ENCODE peak calls at places on chromosomes 11 and 22, in four cellular contexts. One of them, this sample, is unnamed.

GRCh38 chr22:50481440-50482106 is at the start of gene ADM2:
- DNase-seq in prostate gland: peak
- DNase-seq in CD8-positive, alpha-beta T cell: no peak
- DNase-seq in HL-60: no peak
- DNase-seq in this sample: no peak

GRCh38 chr11:76745059-76745376 is 38.1 kb upstream of the TSKU start:
- DNase-seq in prostate gland: no peak
- DNase-seq in CD8-positive, alpha-beta T cell: no peak
- DNase-seq in HL-60: no peak
- DNase-seq in this sample: no peak

GRCh38 chr11:14029971-14030531 is 67.5 kb downstream of the SPON1 start:
- DNase-seq in prostate gland: peak
- DNase-seq in CD8-positive, alpha-beta T cell: no peak
- DNase-seq in HL-60: no peak
- DNase-seq in this sample: no peak

GRCh38 chr11:103112364-103112763 is 3.1 kb downstream of the DYNC2H1 start:
- DNase-seq in prostate gland: no peak
- DNase-seq in CD8-positive, alpha-beta T cell: no peak
- DNase-seq in HL-60: no peak
- DNase-seq in this sample: no peak

GRCh38 chr22:49015459-49015858 is 812.2 kb downstream of the BRD1 start:
- DNase-seq in prostate gland: no peak
- DNase-seq in CD8-positive, alpha-beta T cell: no peak
- DNase-seq in HL-60: no peak
- DNase-seq in this sample: no peak

GRCh38 chr11:43947815-43948214 is 5.4 kb downstream of the C11orf96 start:
- DNase-seq in prostate gland: no peak
- DNase-seq in CD8-positive, alpha-beta T cell: no peak
- DNase-seq in HL-60: no peak
- DNase-seq in this sample: no peak

GRCh38 chr11:64376071-64376470 is 17.1 kb downstream of the RPS6KA4 start:
- DNase-seq in prostate gland: no peak
- DNase-seq in CD8-positive, alpha-beta T cell: no peak
- DNase-seq in HL-60: no peak
- DNase-seq in this sample: no peak

GRCh38 chr11:2084721-2085120 is 54.5 kb downstream of the IGF2 start:
- DNase-seq in prostate gland: peak
- DNase-seq in CD8-positive, alpha-beta T cell: no peak
- DNase-seq in HL-60: no peak
- DNase-seq in this sample: peak

GRCh38 chr11:43943931-43944751 is 1.7 kb downstream of the C11orf96 start:
- DNase-seq in prostate gland: no peak
- DNase-seq in CD8-positive, alpha-beta T cell: no peak
- DNase-seq in HL-60: no peak
- DNase-seq in this sample: no peak

GRCh38 chr11:115153731-115154354 is 350.4 kb downstream of the CADM1 start:
- DNase-seq in prostate gland: no peak
- DNase-seq in CD8-positive, alpha-beta T cell: no peak
- DNase-seq in HL-60: no peak
- DNase-seq in this sample: no peak

GRCh38 chr22:37643225-37643847 is 3.9 kb downstream of the SH3BP1 start:
- DNase-seq in prostate gland: peak
- DNase-seq in CD8-positive, alpha-beta T cell: peak
- DNase-seq in HL-60: peak
- DNase-seq in this sample: peak

GRCh38 chr22:45468872-45469572 is 33.7 kb upstream of the FBLN1 start:
- DNase-seq in prostate gland: no peak
- DNase-seq in CD8-positive, alpha-beta T cell: no peak
- DNase-seq in HL-60: no peak
- DNase-seq in this sample: no peak

GRCh38 chr11:2273311-2273710 is 2.9 kb upstream of the ASCL2 start:
- DNase-seq in prostate gland: no peak
- DNase-seq in CD8-positive, alpha-beta T cell: no peak
- DNase-seq in HL-60: no peak
- DNase-seq in this sample: no peak

GRCh38 chr11:16195659-16196058 is 160.7 kb downstream of the SOX6 start:
- DNase-seq in prostate gland: no peak
- DNase-seq in CD8-positive, alpha-beta T cell: no peak
- DNase-seq in HL-60: no peak
- DNase-seq in this sample: no peak

GRCh38 chr11:106012744-106013143 is 9.3 kb downstream of the MSANTD4 start:
- DNase-seq in prostate gland: no peak
- DNase-seq in CD8-positive, alpha-beta T cell: no peak
- DNase-seq in HL-60: no peak
- DNase-seq in this sample: peak

GRCh38 chr11:85886089-85887056 is 31.2 kb downstream of the CCDC83 start:
- DNase-seq in prostate gland: no peak
- DNase-seq in CD8-positive, alpha-beta T cell: no peak
- DNase-seq in HL-60: no peak
- DNase-seq in this sample: no peak

GRCh38 chr11:134643519-134644042 is 231.5 kb upstream of the B3GAT1 start:
- DNase-seq in prostate gland: no peak
- DNase-seq in CD8-positive, alpha-beta T cell: no peak
- DNase-seq in HL-60: no peak
- DNase-seq in this sample: no peak

GRCh38 chr22:17865183-17866055 is 91.2 kb upstream of the BID start:
- DNase-seq in prostate gland: no peak
- DNase-seq in CD8-positive, alpha-beta T cell: no peak
- DNase-seq in HL-60: no peak
- DNase-seq in this sample: no peak

GRCh38 chr22:25350551-25350971 is 131.1 kb downstream of the CRYBB2 start:
- DNase-seq in prostate gland: no peak
- DNase-seq in CD8-positive, alpha-beta T cell: no peak
- DNase-seq in HL-60: no peak
- DNase-seq in this sample: no peak

GRCh38 chr11:57387284-57388030 is 3.0 kb downstream of the PRG2 start:
- DNase-seq in prostate gland: no peak
- DNase-seq in CD8-positive, alpha-beta T cell: no peak
- DNase-seq in HL-60: peak
- DNase-seq in this sample: peak

GRCh38 chr11:69546735-69547370 is 65.4 kb downstream of the LINC01488 start:
- DNase-seq in prostate gland: no peak
- DNase-seq in CD8-positive, alpha-beta T cell: no peak
- DNase-seq in HL-60: no peak
- DNase-seq in this sample: no peak

GRCh38 chr11:60336767-60337391 is 9.8 kb downstream of the MS4A6E start:
- DNase-seq in prostate gland: no peak
- DNase-seq in CD8-positive, alpha-beta T cell: no peak
- DNase-seq in HL-60: no peak
- DNase-seq in this sample: no peak

GRCh38 chr11:121595717-121596156 is 143.0 kb upstream of the SORL1-AS1 start:
- DNase-seq in prostate gland: peak
- DNase-seq in CD8-positive, alpha-beta T cell: no peak
- DNase-seq in HL-60: no peak
- DNase-seq in this sample: peak

GRCh38 chr11:111762981-111763643 is 3.1 kb downstream of the PPP2R1B start:
- DNase-seq in prostate gland: no peak
- DNase-seq in CD8-positive, alpha-beta T cell: no peak
- DNase-seq in HL-60: no peak
- DNase-seq in this sample: no peak

GRCh38 chr11:64150481-64151239 is 15.3 kb downstream of the MACROD1 start:
- DNase-seq in prostate gland: no peak
- DNase-seq in CD8-positive, alpha-beta T cell: no peak
- DNase-seq in HL-60: no peak
- DNase-seq in this sample: no peak

GRCh38 chr11:83115992-83116641 is 40.8 kb upstream of the PCF11 start:
- DNase-seq in prostate gland: no peak
- DNase-seq in CD8-positive, alpha-beta T cell: no peak
- DNase-seq in HL-60: no peak
- DNase-seq in this sample: no peak

GRCh38 chr11:8218840-8219239 is 44.8 kb downstream of the LMO1 start:
- DNase-seq in prostate gland: no peak
- DNase-seq in CD8-positive, alpha-beta T cell: no peak
- DNase-seq in HL-60: no peak
- DNase-seq in this sample: no peak

GRCh38 chr11:8220261-8221024 is 43.2 kb downstream of the LMO1 start:
- DNase-seq in prostate gland: no peak
- DNase-seq in CD8-positive, alpha-beta T cell: no peak
- DNase-seq in HL-60: no peak
- DNase-seq in this sample: no peak

GRCh38 chr11:8217926-8218325 is 45.8 kb downstream of the LMO1 start:
- DNase-seq in prostate gland: no peak
- DNase-seq in CD8-positive, alpha-beta T cell: no peak
- DNase-seq in HL-60: no peak
- DNase-seq in this sample: no peak

GRCh38 chr11:8218409-8218808 is 45.3 kb downstream of the LMO1 start:
- DNase-seq in prostate gland: no peak
- DNase-seq in CD8-positive, alpha-beta T cell: no peak
- DNase-seq in HL-60: no peak
- DNase-seq in this sample: no peak

DNA sequence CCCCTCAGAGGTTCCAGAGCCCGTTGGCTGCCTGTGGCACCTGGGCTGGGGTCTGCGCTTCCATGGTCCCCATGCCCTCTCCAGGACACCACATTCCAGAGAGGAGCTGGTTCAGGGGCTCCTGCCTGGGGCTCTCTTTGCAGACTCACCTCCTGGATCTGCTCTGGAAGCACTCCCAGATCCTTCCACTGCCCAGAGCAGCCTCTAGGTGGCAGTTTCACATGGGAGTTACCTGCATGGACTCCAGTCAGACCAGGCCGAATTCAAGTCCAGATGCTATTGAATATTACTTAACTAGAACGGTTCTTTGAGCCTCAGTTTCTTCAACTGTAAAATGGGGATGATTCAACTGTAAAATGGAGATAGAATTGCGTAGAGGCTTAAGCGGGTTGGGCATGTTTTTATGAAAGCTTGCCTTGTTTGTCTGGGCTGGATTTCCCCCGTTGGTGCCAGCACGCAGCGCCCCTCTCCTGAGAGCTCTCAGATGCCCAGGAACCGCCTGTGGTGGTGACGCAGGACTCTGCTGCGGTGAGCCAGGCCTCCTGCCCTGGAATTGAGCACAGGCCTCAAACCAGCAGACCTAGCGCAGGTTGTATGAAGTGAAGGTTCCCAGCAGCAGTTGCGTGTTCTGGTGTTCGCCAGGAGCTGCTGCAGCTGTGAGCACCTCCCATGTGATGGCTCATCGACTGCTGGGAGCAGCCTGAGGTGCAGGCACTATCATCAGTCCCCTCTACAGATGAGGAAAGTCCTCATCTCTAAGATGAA is 44.2 kb downstream of the LMO1 start:
- DNase-seq in prostate gland: no peak
- DNase-seq in CD8-positive, alpha-beta T cell: no peak
- DNase-seq in HL-60: peak
- DNase-seq in this sample: peak
- TF ChIP-seq CTCF in prostate gland: peak
- TF ChIP-seq CTCF in CD8-positive, alpha-beta T cell: no peak
- TF ChIP-seq CTCF in HL-60: peak
- TF ChIP-seq CTCF in this sample: peak

DNA sequence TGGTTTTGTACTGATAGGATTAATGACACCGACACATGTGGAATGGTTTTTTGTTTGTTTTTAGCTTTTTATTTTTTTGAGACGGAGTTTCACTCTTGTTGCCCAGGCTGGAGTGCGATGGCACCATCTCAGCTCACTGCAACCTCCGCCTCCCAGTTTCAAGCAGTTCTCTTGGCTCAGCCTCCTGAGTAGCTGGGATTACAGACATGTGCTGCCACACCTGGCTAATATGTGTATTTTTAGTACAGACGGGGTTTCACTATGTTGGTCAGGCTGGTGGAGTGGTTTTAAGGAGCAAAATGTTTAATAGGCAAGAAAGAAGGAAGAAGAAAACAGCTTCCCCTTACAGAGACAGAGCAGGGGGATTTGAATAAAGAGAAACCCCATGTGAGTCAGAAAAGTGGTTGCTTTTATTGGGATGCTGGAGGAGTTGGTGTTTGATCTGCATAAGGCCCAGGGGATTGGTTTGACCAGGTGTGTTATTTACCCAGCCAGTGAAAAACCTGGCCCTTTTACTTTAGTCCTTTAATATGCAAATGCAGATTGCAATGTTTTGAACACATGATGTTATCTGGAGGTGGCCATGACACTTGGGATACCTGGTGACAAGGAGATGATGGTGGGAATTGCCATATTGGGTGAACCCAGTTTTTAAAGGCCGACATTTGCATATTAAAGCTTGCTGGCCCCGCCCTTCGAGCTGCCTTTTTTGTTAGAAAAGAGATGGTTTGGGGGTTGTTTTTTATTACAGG is 24.3 kb downstream of the SUSD2 start:
- DNase-seq in prostate gland: no peak
- DNase-seq in CD8-positive, alpha-beta T cell: no peak
- DNase-seq in HL-60: peak
- DNase-seq in this sample: no peak
- H3K27ac ChIP-seq in prostate gland: peak
- H3K27ac ChIP-seq in CD8-positive, alpha-beta T cell: no peak
- H3K27ac ChIP-seq in HL-60: peak
- H3K27ac ChIP-seq in this sample: no peak

GRCh38 chr11:125517116-125517804 is 21.2 kb upstream of the FEZ1 start:
- DNase-seq in prostate gland: no peak
- DNase-seq in CD8-positive, alpha-beta T cell: no peak
- DNase-seq in HL-60: no peak
- DNase-seq in this sample: peak
- H3K4me3 ChIP-seq in prostate gland: no peak
- H3K4me3 ChIP-seq in CD8-positive, alpha-beta T cell: no peak
- H3K4me3 ChIP-seq in HL-60: no peak
- H3K4me3 ChIP-seq in this sample: peak

GRCh38 chr11:66123902-66124301 is 53.8 kb downstream of the PACS1 start:
- DNase-seq in prostate gland: peak
- DNase-seq in CD8-positive, alpha-beta T cell: no peak
- DNase-seq in HL-60: no peak
- DNase-seq in this sample: no peak

GRCh38 chr11:66130978-66131377 is 60.9 kb downstream of the PACS1 start:
- DNase-seq in prostate gland: no peak
- DNase-seq in CD8-positive, alpha-beta T cell: no peak
- DNase-seq in HL-60: no peak
- DNase-seq in this sample: no peak

GRCh38 chr11:66126064-66126463 is 56.0 kb downstream of the PACS1 start:
- DNase-seq in prostate gland: no peak
- DNase-seq in CD8-positive, alpha-beta T cell: no peak
- DNase-seq in HL-60: peak
- DNase-seq in this sample: no peak

GRCh38 chr11:66124564-66124963 is 54.5 kb downstream of the PACS1 start:
- DNase-seq in prostate gland: no peak
- DNase-seq in CD8-positive, alpha-beta T cell: no peak
- DNase-seq in HL-60: no peak
- DNase-seq in this sample: no peak

DNA sequence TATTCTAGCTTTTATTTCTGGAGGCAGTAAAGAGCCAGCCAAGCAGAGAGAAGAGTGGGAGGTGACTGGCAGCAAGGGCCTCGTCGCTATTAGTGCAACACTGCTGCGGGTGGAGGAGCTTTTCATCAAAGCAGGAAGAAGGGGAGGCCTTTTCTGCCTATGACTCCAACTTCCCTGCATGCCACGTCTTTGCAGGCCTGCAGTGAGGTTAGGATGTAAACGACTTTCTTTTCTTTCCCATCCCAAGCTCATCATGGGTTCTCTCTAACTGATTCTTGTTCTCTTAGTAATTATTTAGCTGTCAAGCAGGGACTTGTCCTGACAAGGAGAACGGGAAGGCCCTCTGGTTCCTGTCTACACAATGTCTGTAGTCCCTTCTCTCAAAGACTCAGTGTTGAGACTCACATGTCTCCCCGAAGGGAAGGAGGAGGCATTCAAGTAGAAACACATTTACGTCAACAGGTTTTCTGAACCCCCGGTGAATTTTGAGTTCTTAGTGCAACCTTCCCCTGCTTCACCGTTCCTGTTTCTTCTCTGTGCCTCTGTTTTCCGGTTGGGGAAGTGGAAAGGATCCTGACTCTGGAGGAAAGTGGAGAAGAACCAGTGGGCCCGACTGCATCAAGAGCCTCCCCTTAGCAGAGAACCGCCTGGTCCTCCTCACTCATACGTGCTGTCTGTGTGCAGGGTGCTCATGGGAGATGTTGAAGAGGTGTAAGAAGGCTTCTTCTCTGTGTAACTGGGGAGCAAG is 56.9 kb downstream of the PACS1 start:
- DNase-seq in prostate gland: peak
- DNase-seq in CD8-positive, alpha-beta T cell: peak
- DNase-seq in HL-60: peak
- DNase-seq in this sample: no peak
- TF ChIP-seq CTCF in prostate gland: no peak
- TF ChIP-seq CTCF in CD8-positive, alpha-beta T cell: no peak
- TF ChIP-seq CTCF in HL-60: no peak
- TF ChIP-seq CTCF in this sample: no peak

This sample was measured in dorsolateral prefrontal cortex.